ENCODE peak calls at places on chromosome 18, in five cellular contexts. K is NCI-H524, O is body of pancreas, P is AG10803, I is fibroblast of mammary gland. R is an unnamed sample.

GRCh38 chr18:77749189-77749588 is 499.5 kb downstream of the GALR1 start:
- DNase-seq in K (no peak), O (no peak), P (no peak), I (peak; percentile 2), R (no peak)

GRCh38 chr18:76615065-76615733 is 120.2 kb upstream of the ZNF516 start:
- DNase-seq in K (no peak), O (no peak), P (no peak), I (peak; percentile 30), R (no peak)

GRCh38 chr18:7185701-7186100 is 45.2 kb upstream of the LRRC30 start:
- DNase-seq in K (no peak), O (no peak), P (no peak), I (no peak), R (no peak)

GRCh38 chr18:68992719-68993482 is 195.0 kb downstream of the CCDC102B start:
- DNase-seq in K (no peak), O (no peak), P (no peak), I (no peak), R (no peak)

GRCh38 chr18:50072146-50072545 is 122.8 kb downstream of the MYO5B start:
- DNase-seq in K (no peak), O (no peak), P (no peak), I (no peak), R (no peak)

GRCh38 chr18:3510024-3510423 is 60.1 kb downstream of the TGIF1 start:
- DNase-seq in K (no peak), O (no peak), P (no peak), I (no peak), R (no peak)

GRCh38 chr18:48767090-48767670 is 183.6 kb downstream of the SMAD7 start:
- DNase-seq in K (no peak), O (no peak), P (peak; percentile 60), I (no peak), R (no peak)

GRCh38 chr18:70907673-70908072 is 618.8 kb downstream of the SOCS6 start:
- DNase-seq in K (no peak), O (no peak), P (no peak), I (no peak), R (no peak)

GRCh38 chr18:48594725-48595124 is 55.9 kb downstream of the CTIF start:
- DNase-seq in K (no peak), O (no peak), P (no peak), I (no peak), R (no peak)

GRCh38 chr18:70068981-70069380 is 121.3 kb upstream of the CD226 start:
- DNase-seq in K (no peak), O (no peak), P (no peak), I (no peak), R (no peak)

GRCh38 chr18:48828713-48829442 is 121.9 kb downstream of the SMAD7 start:
- DNase-seq in K (no peak), O (no peak), P (no peak), I (no peak), R (no peak)

GRCh38 chr18:28904789-28905364 is 727.9 kb upstream of the CDH2 start:
- DNase-seq in K (no peak), O (no peak), P (no peak), I (no peak), R (no peak)

GRCh38 chr18:8778386-8778785 is 73.0 kb downstream of the MTCL1 start:
- DNase-seq in K (no peak), O (no peak), P (no peak), I (no peak), R (no peak)

GRCh38 chr18:65753520-65753919 is 2.7 kb downstream of the CDH7 start:
- DNase-seq in K (peak; percentile 62), O (peak; percentile 11), P (no peak), I (no peak), R (no peak)

GRCh38 chr18:51342815-51343214 is 145.3 kb upstream of the MEX3C start:
- DNase-seq in K (no peak), O (no peak), P (no peak), I (peak; percentile 79), R (no peak)

GRCh38 chr18:3595282-3596273 is 145.6 kb downstream of the TGIF1 start:
- DNase-seq in K (no peak), O (peak; percentile 44), P (peak; percentile 94), I (peak; percentile 99), R (peak; percentile 54)

GRCh38 chr18:24209558-24209957 is 70.7 kb downstream of the CABYR start:
- DNase-seq in K (no peak), O (no peak), P (no peak), I (no peak), R (no peak)

GRCh38 chr18:59873616-59874015 is 26.2 kb upstream of the PMAIP1 start:
- DNase-seq in K (no peak), O (no peak), P (no peak), I (no peak), R (no peak)

GRCh38 chr18:2147866-2148265 is 423.4 kb downstream of the METTL4 start:
- DNase-seq in K (no peak), O (peak; percentile 5), P (peak; percentile 68), I (peak; percentile 80), R (no peak)

GRCh38 chr18:35851286-35851967 is 121.1 kb upstream of the RMP24 start:
- DNase-seq in K (no peak), O (no peak), P (no peak), I (no peak), R (no peak)

GRCh38 chr18:22883189-22883588 is 49.9 kb upstream of the RBBP8 start:
- DNase-seq in K (no peak), O (no peak), P (no peak), I (no peak), R (no peak)

GRCh38 chr18:8537400-8537799 is 71.8 kb upstream of the RAB12 start:
- DNase-seq in K (no peak), O (no peak), P (no peak), I (no peak), R (no peak)

GRCh38 chr18:74316257-74317180 is 880 bp downstream of the C18orf63 start:
- DNase-seq in K (no peak), O (no peak), P (peak; percentile 97), I (peak; percentile 52), R (no peak)

GRCh38 chr18:79792096-79792987 is 5.4 kb upstream of the KCNG2 start:
- DNase-seq in K (no peak), O (no peak), P (no peak), I (no peak), R (no peak)

GRCh38 chr18:34783485-34783884 is 73.4 kb downstream of the DTNA start:
- DNase-seq in K (no peak), O (no peak), P (peak; percentile 18), I (no peak), R (no peak)

GRCh38 chr18:24234850-24235418 is 96.1 kb downstream of the CABYR start:
- DNase-seq in K (no peak), O (no peak), P (no peak), I (no peak), R (no peak)

R was measured in GM10248.